ENCODE peak calls at places on chromosomes 13 and 19, in nine cellular contexts. J is heart right ventricle; Y is uterus; B is HEK293T; I is activated naive CD4-positive, alpha-beta T cell; H is LoVo; A is T-helper 1 cell; E is activated T-cell treated with anti-CD3 and anti-CD28 coated beads, Interleukin-2, amount 50 U/mL, for 1 hour; K is activated T-helper 1 cell treated with Interleukin-2 at 50 U/mL for 16 hours. M is an unnamed sample.

GRCh38 chr19:11480927-11481776 is at the start of gene ELAVL3:
- DNase-seq in J (no peak), Y (no peak), B (no peak), I (no peak), H (no peak), A (no peak), E (peak; percentile 23), K (no peak), M (no peak)

GRCh38 chr19:44278181-44278690 is 18.6 kb downstream of the ZNF233 start:
- DNase-seq in J (no peak), Y (no peak), B (no peak), I (no peak), H (no peak), A (no peak), E (no peak), K (no peak), M (no peak)

GRCh38 chr13:93180376-93180966 is 46.1 kb upstream of the GPC6 start:
- DNase-seq in J (no peak), Y (no peak), B (no peak), I (no peak), H (no peak), A (no peak), E (no peak), K (no peak), M (peak; percentile 81)

GRCh38 chr13:94280357-94280756 is 199.1 kb downstream of the DCT start:
- DNase-seq in J (no peak), Y (no peak), B (no peak), I (no peak), H (no peak), A (no peak), E (no peak), K (no peak), M (no peak)

GRCh38 chr19:33522371-33522662 is 726 bp upstream of the PEPD start:
- DNase-seq in J (no peak), Y (no peak), B (peak; percentile 11), I (no peak), H (no peak), A (no peak), E (no peak), K (no peak), M (no peak)

GRCh38 chr19:610801-611505 is 21.3 kb downstream of the HCN2 start:
- DNase-seq in J (peak; percentile 76), Y (no peak), B (no peak), I (peak; percentile 30), H (no peak), A (peak; percentile 54), E (peak; percentile 66), K (peak; percentile 51), M (peak; percentile 93)

GRCh38 chr19:54791476-54791875 is 11.9 kb upstream of the KIR2DL4 start:
- DNase-seq in J (no peak), Y (no peak), B (no peak), I (no peak), H (no peak), A (no peak), E (no peak), K (no peak), M (no peak)

GRCh38 chr13:47843005-47843404 is 158.1 kb downstream of the SUCLA2 start:
- DNase-seq in J (no peak), Y (no peak), B (no peak), I (no peak), H (no peak), A (no peak), E (no peak), K (no peak), M (no peak)

GRCh38 chr19:2223959-2224358 is 12.2 kb downstream of the PLEKHJ1 start:
- DNase-seq in J (no peak), Y (no peak), B (no peak), I (no peak), H (no peak), A (no peak), E (no peak), K (no peak), M (no peak)

GRCh38 chr13:113273856-113274590 is 23.0 kb upstream of the LAMP1 start:
- DNase-seq in J (no peak), Y (no peak), B (no peak), I (no peak), H (no peak), A (no peak), E (no peak), K (no peak), M (peak; percentile 59)

GRCh38 chr13:42991892-42992584 is at the start of gene EPSTI1:
- DNase-seq in J (peak; percentile 65), Y (peak; percentile 68), B (peak; percentile 57), I (peak; percentile 63), H (peak; percentile 61), A (peak; percentile 54), E (peak; percentile 75), K (peak; percentile 57), M (peak; percentile 81)

GRCh38 chr19:6213266-6213595 is 66.5 kb downstream of the MLLT1 start:
- DNase-seq in J (no peak), Y (peak; percentile 20), B (no peak), I (no peak), H (no peak), A (no peak), E (no peak), K (no peak), M (no peak)

GRCh38 chr19:10305139-10305806 is 4.3 kb downstream of the ZGLP1 start:
- DNase-seq in J (no peak), Y (no peak), B (no peak), I (no peak), H (no peak), A (no peak), E (no peak), K (no peak), M (no peak)

GRCh38 chr13:84479656-84480055 is 597.4 kb upstream of the SLITRK1 start:
- DNase-seq in J (no peak), Y (no peak), B (no peak), I (no peak), H (no peak), A (no peak), E (no peak), K (no peak), M (no peak)

GRCh38 chr13:97878421-97879375 is 74.8 kb upstream of the IPO5 start:
- DNase-seq in J (no peak), Y (no peak), B (no peak), I (no peak), H (no peak), A (no peak), E (no peak), K (no peak), M (peak; percentile 93)

GRCh38 chr13:50170447-50171037 is 155.3 kb downstream of the KCNRG start:
- DNase-seq in J (no peak), Y (no peak), B (no peak), I (no peak), H (no peak), A (no peak), E (no peak), K (no peak), M (no peak)

GRCh38 chr13:24162604-24163003 is 2.1 kb downstream of the SPATA13 start:
- DNase-seq in J (no peak), Y (no peak), B (no peak), I (no peak), H (no peak), A (no peak), E (no peak), K (no peak), M (no peak)

GRCh38 chr13:41059896-41060722 is 1.2 kb upstream of the WBP4 start:
- DNase-seq in J (peak; percentile 88), Y (peak; percentile 95), B (peak; percentile 71), I (peak; percentile 41), H (peak; percentile 88), A (peak; percentile 62), E (peak; percentile 72), K (peak; percentile 48), M (peak; percentile 94)

GRCh38 chr19:16118489-16119033 is 6.9 kb downstream of the RAB8A start:
- DNase-seq in J (no peak), Y (no peak), B (no peak), I (no peak), H (no peak), A (no peak), E (no peak), K (no peak), M (no peak)

GRCh38 chr19:48812094-48812929 is 1.5 kb upstream of the BCAT2 start:
- DNase-seq in J (peak; percentile 93), Y (peak; percentile 95), B (peak; percentile 83), I (peak; percentile 12), H (no peak), A (peak; percentile 50), E (peak; percentile 68), K (peak; percentile 47), M (peak; percentile 43)

GRCh38 chr19:17073869-17074627 is 1.2 kb downstream of the HAUS8 start:
- DNase-seq in J (no peak), Y (no peak), B (no peak), I (no peak), H (no peak), A (peak; percentile 12), E (peak; percentile 31), K (no peak), M (no peak)

GRCh38 chr19:48354332-48354992 is 9.3 kb downstream of the TMEM143 start:
- DNase-seq in J (no peak), Y (no peak), B (no peak), I (no peak), H (peak; percentile 34), A (no peak), E (no peak), K (no peak), M (no peak)

GRCh38 chr13:45101327-45102018 is 18.8 kb upstream of the GTF2F2 start:
- DNase-seq in J (no peak), Y (no peak), B (no peak), I (no peak), H (no peak), A (no peak), E (no peak), K (no peak), M (no peak)

GRCh38 chr13:112812306-112813034 is 122.6 kb downstream of the ATP11A start:
- DNase-seq in J (no peak), Y (peak; percentile 72), B (no peak), I (no peak), H (no peak), A (no peak), E (no peak), K (no peak), M (no peak)

GRCh38 chr19:46697142-46697960 is 19.6 kb downstream of the PRKD2 start:
- DNase-seq in J (peak; percentile 87), Y (peak; percentile 89), B (peak; percentile 98), I (no peak), H (no peak), A (no peak), E (no peak), K (no peak), M (no peak)

GRCh38 chr19:8922591-8922990 is 87.6 kb downstream of the MUC16 start:
- DNase-seq in J (no peak), Y (no peak), B (no peak), I (no peak), H (no peak), A (no peak), E (no peak), K (no peak), M (no peak)

GRCh38 chr19:56664511-56664910 is 7.0 kb downstream of the ZNF835 start:
- DNase-seq in J (no peak), Y (no peak), B (no peak), I (no peak), H (no peak), A (no peak), E (no peak), K (no peak), M (no peak)

GRCh38 chr13:30142502-30143211 is 164.7 kb downstream of the KATNAL1 start:
- DNase-seq in J (no peak), Y (peak; percentile 73), B (no peak), I (no peak), H (peak; percentile 61), A (no peak), E (no peak), K (no peak), M (peak; percentile 86)

GRCh38 chr13:33624740-33625139 is 193.2 kb upstream of the RFC3 start:
- DNase-seq in J (no peak), Y (no peak), B (no peak), I (no peak), H (no peak), A (no peak), E (no peak), K (no peak), M (no peak)

GRCh38 chr13:43905435-43906031 is 25.8 kb downstream of the LACC1 start:
- DNase-seq in J (no peak), Y (peak; percentile 46), B (peak; percentile 35), I (no peak), H (peak; percentile 75), A (no peak), E (no peak), K (no peak), M (peak; percentile 48)